ENCODE peak calls at places on chromosomes 5 and 9, in four cellular contexts. S is ovary, U is neural progenitor cell, R is tibial artery. M is an unnamed sample. For H3K36me3, the result is how much of the 10 kb centered on the place peaks cover.

GRCh38 chr5:176624916-176625315 is 5.4 kb downstream of the SNCB start:
- DNase-seq in S (no peak), U (no peak), R (no peak), M (no peak)

GRCh38 chr9:27451207-27451792 is 72.8 kb upstream of the IFNK start:
- DNase-seq in S (no peak), U (no peak), R (no peak), M (no peak)

GRCh38 chr5:172859966-172860365 is 25.9 kb downstream of the ERGIC1 start:
- DNase-seq in S (no peak), U (no peak), R (no peak), M (no peak)

GRCh38 chr9:104992696-104993095 is 64.7 kb upstream of the ABCA1 start:
- DNase-seq in S (no peak), U (no peak), R (no peak), M (peak)

GRCh38 chr9:97307500-97308163 is at the start of gene CCDC180:
- DNase-seq in S (peak), U (no peak), R (peak), M (no peak)

GRCh38 chr5:40875958-40876357 is 33.3 kb upstream of the C7 start:
- DNase-seq in S (no peak), U (no peak), R (no peak), M (no peak)

GRCh38 chr5:180118391-180118791 is 46.8 kb upstream of the RNF130 start:
- DNase-seq in S (no peak), U (no peak), R (no peak), M (no peak)

GRCh38 chr5:82465235-82465634 is 187.1 kb upstream of the RPS23 start:
- DNase-seq in S (no peak), U (no peak), R (no peak), M (no peak)

GRCh38 chr9:134205636-134206316 is 41.4 kb upstream of the RNU6ATAC start:
- DNase-seq in S (peak), U (no peak), R (peak), M (no peak)

GRCh38 chr5:139796061-139796806 is 626 bp downstream of the PSD2 start:
- DNase-seq in S (no peak), U (peak), R (no peak), M (no peak)

GRCh38 chr5:43192558-43193170 is 639 bp downstream of the NIM1K start:
- DNase-seq in S (peak), U (peak), R (no peak), M (no peak)

GRCh38 chr9:107158321-107158720 is 124.8 kb upstream of the RAD23B start:
- DNase-seq in S (no peak), U (peak), R (no peak), M (no peak)

GRCh38 chr9:121640486-121641227 is 10.8 kb upstream of the DAB2IP start:
- DNase-seq in S (no peak), U (no peak), R (no peak), M (no peak)

GRCh38 chr9:83521017-83521810 is 17.0 kb downstream of the FRMD3 start:
- DNase-seq in S (no peak), U (no peak), R (no peak), M (no peak)

GRCh38 chr9:83526901-83527300 is 11.3 kb downstream of the FRMD3 start:
- DNase-seq in S (no peak), U (peak), R (no peak), M (no peak)

GRCh38 chr9:83520292-83520691 is 17.9 kb downstream of the FRMD3 start:
- DNase-seq in S (no peak), U (no peak), R (no peak), M (no peak)

GRCh38 chr9:83526221-83526620 is 12.0 kb downstream of the FRMD3 start:
- DNase-seq in S (no peak), U (no peak), R (no peak), M (no peak)

GRCh38 chr9:83523684-83524083 is 14.5 kb downstream of the FRMD3 start:
- DNase-seq in S (no peak), U (no peak), R (no peak), M (no peak)
- TF ChIP-seq CTCF in S (no peak), U (peak), R (no peak), M (no peak)

GRCh38 chr9:77587851-77588250 is 60.3 kb downstream of the GNA14 start:
- DNase-seq in S (no peak), U (no peak), R (no peak), M (no peak)
- H3K4me3 ChIP-seq in S (no peak), U (no peak), R (no peak), M (no peak)

GRCh38 chr9:132616725-132617124 is 34.3 kb downstream of the BARHL1 start:
- DNase-seq in S (no peak), U (no peak), R (no peak), M (no peak)
- H3K36me3 ChIP-seq in S (under half), U (under half), R (half or more), M (under half)

GRCh38 chr5:88683506-88684135 is 199.4 kb downstream of the MEF2C start:
- DNase-seq in S (no peak), U (peak), R (no peak), M (no peak)
- TF ChIP-seq CTCF in S (no peak), U (peak), R (no peak), M (no peak)

GRCh38 chr5:141694479-141694878 is 12.4 kb upstream of the ARAP3 start:
- DNase-seq in S (no peak), U (no peak), R (no peak), M (no peak)

GRCh38 chr5:141692919-141693848 is 11.2 kb upstream of the ARAP3 start:
- DNase-seq in S (no peak), U (peak), R (no peak), M (no peak)

GRCh38 chr5:141692533-141692888 is 10.5 kb upstream of the ARAP3 start:
- DNase-seq in S (no peak), U (no peak), R (no peak), M (no peak)

GRCh38 chr5:141691286-141691866 is 9.3 kb upstream of the ARAP3 start:
- DNase-seq in S (no peak), U (no peak), R (no peak), M (no peak)

GRCh38 chr5:141691867-141692532 is 10.0 kb upstream of the ARAP3 start:
- DNase-seq in S (peak), U (peak), R (peak), M (peak)
- H3K4me3 ChIP-seq in S (no peak), U (peak), R (peak), M (peak)

GRCh38 chr5:171166766-171167165 is 142.3 kb upstream of the TLX3 start:
- DNase-seq in S (no peak), U (peak), R (no peak), M (no peak)
- H3K36me3 ChIP-seq in S (under half), U (under half), R (under half), M (under half)

DNA sequence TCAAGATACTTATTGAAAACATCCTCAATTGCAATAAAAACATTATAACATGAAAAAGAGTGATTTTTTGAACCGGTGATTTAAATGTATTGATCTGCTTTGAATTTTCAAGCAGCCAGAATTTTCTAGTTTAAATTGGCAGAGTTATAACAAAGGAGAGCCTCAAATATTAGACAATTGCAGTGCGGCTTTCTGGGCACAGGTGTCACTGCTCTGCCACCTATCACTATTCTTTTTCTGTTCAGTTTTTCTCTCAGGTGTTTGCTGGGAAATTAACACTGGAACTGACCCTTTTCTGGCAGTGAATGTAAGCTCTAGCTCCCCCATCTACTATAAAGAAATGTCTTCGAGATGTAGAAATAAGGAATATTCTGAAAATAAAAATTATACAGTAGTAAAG is 23.0 kb downstream of the ZBED3 start:
- DNase-seq in S (no peak), U (no peak), R (no peak), M (no peak)
- TF ChIP-seq CTCF in S (no peak), U (peak), R (no peak), M (no peak)

DNA sequence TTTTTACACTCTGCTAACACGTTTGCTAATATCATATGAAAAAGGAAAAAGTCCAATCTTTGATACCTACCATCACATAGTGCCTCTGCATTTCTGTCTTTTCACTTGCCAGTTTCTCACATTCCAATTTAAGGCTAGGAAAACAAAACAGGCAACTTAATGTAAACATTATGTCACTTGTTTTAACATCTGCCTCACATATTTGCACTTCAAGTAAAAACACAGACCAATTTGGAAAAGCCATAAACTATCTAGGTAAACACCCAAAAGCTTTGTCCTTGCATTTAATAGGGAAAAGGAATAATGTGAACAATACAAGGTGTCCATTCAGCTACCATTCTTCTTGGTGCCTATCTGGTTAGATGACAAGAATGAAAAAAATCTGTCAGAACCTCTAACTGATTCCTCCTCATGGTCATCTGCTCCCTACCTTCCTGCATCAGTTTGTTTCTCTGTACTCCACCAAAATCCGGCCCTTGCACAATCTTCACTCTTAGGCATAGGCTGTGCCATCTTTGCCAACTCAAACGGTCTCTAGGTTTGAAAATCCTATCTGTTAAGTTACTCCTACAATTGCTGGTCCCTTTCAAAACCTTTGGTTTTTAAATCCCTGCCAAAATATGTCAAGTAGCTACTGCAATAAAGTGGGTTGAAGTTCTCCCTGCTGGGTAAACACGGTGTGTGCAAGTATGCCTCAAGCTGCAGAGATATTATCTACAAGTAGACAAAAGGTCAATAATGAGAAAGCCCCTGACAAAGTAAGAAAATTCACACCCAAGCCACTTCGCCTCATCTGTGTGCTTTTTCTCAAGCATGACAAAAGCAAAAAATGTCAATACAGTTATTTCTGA is 3.4 kb downstream of the TLE1 start:
- DNase-seq in S (no peak), U (no peak), R (no peak), M (no peak)
- H3K4me3 ChIP-seq in S (peak), U (peak), R (peak), M (no peak)

M was measured in BJ.